ENCODE peak calls at places on chromosomes 2 and 18, in four cellular contexts. One of them, this sample, is unnamed.

GRCh38 chr2:171811229-171811628 is 82.8 kb downstream of the SLC25A12 start:
- DNase-seq in BJ: no peak
- DNase-seq in Calu3: no peak
- DNase-seq in AG10803: peak
- DNase-seq in this sample: no peak

GRCh38 chr2:23414876-23415275 is 29.9 kb downstream of the KLHL29 start:
- DNase-seq in BJ: no peak
- DNase-seq in Calu3: no peak
- DNase-seq in AG10803: peak
- DNase-seq in this sample: no peak

GRCh38 chr18:49731421-49731841 is 81.9 kb downstream of the ACAA2 start:
- DNase-seq in BJ: no peak
- DNase-seq in Calu3: no peak
- DNase-seq in AG10803: no peak
- DNase-seq in this sample: no peak

GRCh38 chr2:224175010-224175409 is 135.9 kb upstream of the SERPINE2 start:
- DNase-seq in BJ: no peak
- DNase-seq in Calu3: no peak
- DNase-seq in AG10803: no peak
- DNase-seq in this sample: no peak

GRCh38 chr2:20588918-20589871 is 61.7 kb downstream of the HS1BP3 start:
- DNase-seq in BJ: no peak
- DNase-seq in Calu3: no peak
- DNase-seq in AG10803: no peak
- DNase-seq in this sample: no peak

GRCh38 chr2:122480381-122481243 is 725.2 kb downstream of the TSN start:
- DNase-seq in BJ: no peak
- DNase-seq in Calu3: no peak
- DNase-seq in AG10803: no peak
- DNase-seq in this sample: no peak

GRCh38 chr18:73805991-73806390 is 341.6 kb downstream of the FBXO15 start:
- DNase-seq in BJ: no peak
- DNase-seq in Calu3: no peak
- DNase-seq in AG10803: no peak
- DNase-seq in this sample: no peak

GRCh38 chr2:224630659-224631550 is 45.7 kb upstream of the CUL3 start:
- DNase-seq in BJ: no peak
- DNase-seq in Calu3: no peak
- DNase-seq in AG10803: no peak
- DNase-seq in this sample: no peak

GRCh38 chr2:112995346-112995920 is 9.8 kb upstream of the IL36A start:
- DNase-seq in BJ: no peak
- DNase-seq in Calu3: no peak
- DNase-seq in AG10803: no peak
- DNase-seq in this sample: no peak

GRCh38 chr18:62282188-62282629 is 42.9 kb upstream of the TNFRSF11A start:
- DNase-seq in BJ: peak
- DNase-seq in Calu3: no peak
- DNase-seq in AG10803: peak
- DNase-seq in this sample: peak

GRCh38 chr2:238119756-238120462 is 18.6 kb upstream of the KLHL30 start:
- DNase-seq in BJ: no peak
- DNase-seq in Calu3: no peak
- DNase-seq in AG10803: no peak
- DNase-seq in this sample: no peak

GRCh38 chr2:119803101-119803500 is 43.4 kb downstream of the PTPN4 start:
- DNase-seq in BJ: no peak
- DNase-seq in Calu3: no peak
- DNase-seq in AG10803: no peak
- DNase-seq in this sample: no peak

GRCh38 chr2:164764996-164765395 is 76.6 kb downstream of the COBLL1 start:
- DNase-seq in BJ: no peak
- DNase-seq in Calu3: no peak
- DNase-seq in AG10803: peak
- DNase-seq in this sample: no peak

GRCh38 chr2:110820128-110820527 is 87.8 kb downstream of the ACOXL start:
- DNase-seq in BJ: no peak
- DNase-seq in Calu3: no peak
- DNase-seq in AG10803: no peak
- DNase-seq in this sample: no peak

GRCh38 chr18:10164241-10165160 is 250.7 kb downstream of the VAPA start:
- DNase-seq in BJ: no peak
- DNase-seq in Calu3: no peak
- DNase-seq in AG10803: no peak
- DNase-seq in this sample: no peak

GRCh38 chr2:119142822-119143221 is 15.7 kb downstream of the C1QL2 start:
- DNase-seq in BJ: no peak
- DNase-seq in Calu3: peak
- DNase-seq in AG10803: no peak
- DNase-seq in this sample: no peak